ENCODE peak calls at places on chromosomes 13 and 19, in nine cellular contexts. One of them, this sample, is unnamed.

GRCh38 chr13:40428354-40428753 is 238.1 kb downstream of the FOXO1 start:
- ATAC-seq in activated CD4-positive, CD25-positive, alpha-beta regulatory T cell treated with anti-CD3 and anti-CD28 coated beads, Interleukin-2, amount 50 U/mL, for 24 hours: no peak
- ATAC-seq in activated CD8-positive, alpha-beta T cell treated with anti-CD3 and anti-CD28 coated beads, Interleukin-2, amount 10 ng/mL, durations not matched to agents 7 days and 5 days: no peak
- ATAC-seq in right lobe of liver: peak
- ATAC-seq in left cardiac atrium: peak
- ATAC-seq in Right ventricle myocardium inferior: no peak
- ATAC-seq in naive thymus-derived CD8-positive, alpha-beta T cell: no peak
- ATAC-seq in PC-3: no peak
- ATAC-seq in activated naive CD8-positive, alpha-beta T cell treated with anti-CD3 and anti-CD28 coated beads, Interleukin-2, amount 10 ng/mL, durations not matched to agents 7 days and 5 days: no peak
- ATAC-seq in this sample: no peak

GRCh38 chr19:55376381-55376933 is at the start of gene TMEM190:
- ATAC-seq in activated CD4-positive, CD25-positive, alpha-beta regulatory T cell treated with anti-CD3 and anti-CD28 coated beads, Interleukin-2, amount 50 U/mL, for 24 hours: no peak
- ATAC-seq in activated CD8-positive, alpha-beta T cell treated with anti-CD3 and anti-CD28 coated beads, Interleukin-2, amount 10 ng/mL, durations not matched to agents 7 days and 5 days: no peak
- ATAC-seq in right lobe of liver: no peak
- ATAC-seq in left cardiac atrium: no peak
- ATAC-seq in Right ventricle myocardium inferior: no peak
- ATAC-seq in naive thymus-derived CD8-positive, alpha-beta T cell: no peak
- ATAC-seq in PC-3: peak
- ATAC-seq in activated naive CD8-positive, alpha-beta T cell treated with anti-CD3 and anti-CD28 coated beads, Interleukin-2, amount 10 ng/mL, durations not matched to agents 7 days and 5 days: no peak
- ATAC-seq in this sample: no peak

GRCh38 chr13:51950722-51951121 is 60.5 kb downstream of the ATP7B start:
- ATAC-seq in activated CD4-positive, CD25-positive, alpha-beta regulatory T cell treated with anti-CD3 and anti-CD28 coated beads, Interleukin-2, amount 50 U/mL, for 24 hours: no peak
- ATAC-seq in activated CD8-positive, alpha-beta T cell treated with anti-CD3 and anti-CD28 coated beads, Interleukin-2, amount 10 ng/mL, durations not matched to agents 7 days and 5 days: peak
- ATAC-seq in right lobe of liver: no peak
- ATAC-seq in left cardiac atrium: peak
- ATAC-seq in Right ventricle myocardium inferior: no peak
- ATAC-seq in naive thymus-derived CD8-positive, alpha-beta T cell: peak
- ATAC-seq in PC-3: no peak
- ATAC-seq in activated naive CD8-positive, alpha-beta T cell treated with anti-CD3 and anti-CD28 coated beads, Interleukin-2, amount 10 ng/mL, durations not matched to agents 7 days and 5 days: peak
- ATAC-seq in this sample: peak

GRCh38 chr19:16899566-16900075 is 10.8 kb downstream of the F2RL3 start:
- ATAC-seq in activated CD4-positive, CD25-positive, alpha-beta regulatory T cell treated with anti-CD3 and anti-CD28 coated beads, Interleukin-2, amount 50 U/mL, for 24 hours: peak
- ATAC-seq in activated CD8-positive, alpha-beta T cell treated with anti-CD3 and anti-CD28 coated beads, Interleukin-2, amount 10 ng/mL, durations not matched to agents 7 days and 5 days: peak
- ATAC-seq in right lobe of liver: peak
- ATAC-seq in left cardiac atrium: no peak
- ATAC-seq in Right ventricle myocardium inferior: no peak
- ATAC-seq in naive thymus-derived CD8-positive, alpha-beta T cell: peak
- ATAC-seq in PC-3: peak
- ATAC-seq in activated naive CD8-positive, alpha-beta T cell treated with anti-CD3 and anti-CD28 coated beads, Interleukin-2, amount 10 ng/mL, durations not matched to agents 7 days and 5 days: peak
- ATAC-seq in this sample: peak

GRCh38 chr19:36151144-36152051 is 849 bp downstream of the COX7A1 start:
- ATAC-seq in activated CD4-positive, CD25-positive, alpha-beta regulatory T cell treated with anti-CD3 and anti-CD28 coated beads, Interleukin-2, amount 50 U/mL, for 24 hours: no peak
- ATAC-seq in activated CD8-positive, alpha-beta T cell treated with anti-CD3 and anti-CD28 coated beads, Interleukin-2, amount 10 ng/mL, durations not matched to agents 7 days and 5 days: no peak
- ATAC-seq in right lobe of liver: peak
- ATAC-seq in left cardiac atrium: peak
- ATAC-seq in Right ventricle myocardium inferior: peak
- ATAC-seq in naive thymus-derived CD8-positive, alpha-beta T cell: no peak
- ATAC-seq in PC-3: no peak
- ATAC-seq in activated naive CD8-positive, alpha-beta T cell treated with anti-CD3 and anti-CD28 coated beads, Interleukin-2, amount 10 ng/mL, durations not matched to agents 7 days and 5 days: no peak
- ATAC-seq in this sample: no peak

GRCh38 chr13:106709509-106709908 is 141.6 kb upstream of the ARGLU1 start:
- ATAC-seq in activated CD4-positive, CD25-positive, alpha-beta regulatory T cell treated with anti-CD3 and anti-CD28 coated beads, Interleukin-2, amount 50 U/mL, for 24 hours: no peak
- ATAC-seq in activated CD8-positive, alpha-beta T cell treated with anti-CD3 and anti-CD28 coated beads, Interleukin-2, amount 10 ng/mL, durations not matched to agents 7 days and 5 days: no peak
- ATAC-seq in right lobe of liver: no peak
- ATAC-seq in left cardiac atrium: peak
- ATAC-seq in Right ventricle myocardium inferior: peak
- ATAC-seq in naive thymus-derived CD8-positive, alpha-beta T cell: no peak
- ATAC-seq in PC-3: no peak
- ATAC-seq in activated naive CD8-positive, alpha-beta T cell treated with anti-CD3 and anti-CD28 coated beads, Interleukin-2, amount 10 ng/mL, durations not matched to agents 7 days and 5 days: no peak
- ATAC-seq in this sample: no peak

GRCh38 chr19:40716031-40716654 is 543 bp downstream of the COQ8B start:
- ATAC-seq in activated CD4-positive, CD25-positive, alpha-beta regulatory T cell treated with anti-CD3 and anti-CD28 coated beads, Interleukin-2, amount 50 U/mL, for 24 hours: peak
- ATAC-seq in activated CD8-positive, alpha-beta T cell treated with anti-CD3 and anti-CD28 coated beads, Interleukin-2, amount 10 ng/mL, durations not matched to agents 7 days and 5 days: peak
- ATAC-seq in right lobe of liver: no peak
- ATAC-seq in left cardiac atrium: peak
- ATAC-seq in Right ventricle myocardium inferior: no peak
- ATAC-seq in naive thymus-derived CD8-positive, alpha-beta T cell: no peak
- ATAC-seq in PC-3: peak
- ATAC-seq in activated naive CD8-positive, alpha-beta T cell treated with anti-CD3 and anti-CD28 coated beads, Interleukin-2, amount 10 ng/mL, durations not matched to agents 7 days and 5 days: peak
- ATAC-seq in this sample: peak

GRCh38 chr13:30803791-30804190 is 68.4 kb downstream of the ALOX5AP start:
- ATAC-seq in activated CD4-positive, CD25-positive, alpha-beta regulatory T cell treated with anti-CD3 and anti-CD28 coated beads, Interleukin-2, amount 50 U/mL, for 24 hours: no peak
- ATAC-seq in activated CD8-positive, alpha-beta T cell treated with anti-CD3 and anti-CD28 coated beads, Interleukin-2, amount 10 ng/mL, durations not matched to agents 7 days and 5 days: no peak
- ATAC-seq in right lobe of liver: peak
- ATAC-seq in left cardiac atrium: no peak
- ATAC-seq in Right ventricle myocardium inferior: no peak
- ATAC-seq in naive thymus-derived CD8-positive, alpha-beta T cell: no peak
- ATAC-seq in PC-3: no peak
- ATAC-seq in activated naive CD8-positive, alpha-beta T cell treated with anti-CD3 and anti-CD28 coated beads, Interleukin-2, amount 10 ng/mL, durations not matched to agents 7 days and 5 days: no peak
- ATAC-seq in this sample: no peak

GRCh38 chr19:51339313-51339686 is 2.6 kb downstream of the VSIG10L start:
- ATAC-seq in activated CD4-positive, CD25-positive, alpha-beta regulatory T cell treated with anti-CD3 and anti-CD28 coated beads, Interleukin-2, amount 50 U/mL, for 24 hours: no peak
- ATAC-seq in activated CD8-positive, alpha-beta T cell treated with anti-CD3 and anti-CD28 coated beads, Interleukin-2, amount 10 ng/mL, durations not matched to agents 7 days and 5 days: peak
- ATAC-seq in right lobe of liver: no peak
- ATAC-seq in left cardiac atrium: no peak
- ATAC-seq in Right ventricle myocardium inferior: no peak
- ATAC-seq in naive thymus-derived CD8-positive, alpha-beta T cell: no peak
- ATAC-seq in PC-3: peak
- ATAC-seq in activated naive CD8-positive, alpha-beta T cell treated with anti-CD3 and anti-CD28 coated beads, Interleukin-2, amount 10 ng/mL, durations not matched to agents 7 days and 5 days: peak
- ATAC-seq in this sample: peak

GRCh38 chr13:111382877-111383276 is 62.4 kb downstream of the TEX29 start:
- ATAC-seq in activated CD4-positive, CD25-positive, alpha-beta regulatory T cell treated with anti-CD3 and anti-CD28 coated beads, Interleukin-2, amount 50 U/mL, for 24 hours: no peak
- ATAC-seq in activated CD8-positive, alpha-beta T cell treated with anti-CD3 and anti-CD28 coated beads, Interleukin-2, amount 10 ng/mL, durations not matched to agents 7 days and 5 days: no peak
- ATAC-seq in right lobe of liver: no peak
- ATAC-seq in left cardiac atrium: no peak
- ATAC-seq in Right ventricle myocardium inferior: no peak
- ATAC-seq in naive thymus-derived CD8-positive, alpha-beta T cell: no peak
- ATAC-seq in PC-3: no peak
- ATAC-seq in activated naive CD8-positive, alpha-beta T cell treated with anti-CD3 and anti-CD28 coated beads, Interleukin-2, amount 10 ng/mL, durations not matched to agents 7 days and 5 days: no peak
- ATAC-seq in this sample: no peak

GRCh38 chr13:98819382-98819781 is 66.9 kb upstream of the SLC15A1 start:
- ATAC-seq in activated CD4-positive, CD25-positive, alpha-beta regulatory T cell treated with anti-CD3 and anti-CD28 coated beads, Interleukin-2, amount 50 U/mL, for 24 hours: no peak
- ATAC-seq in activated CD8-positive, alpha-beta T cell treated with anti-CD3 and anti-CD28 coated beads, Interleukin-2, amount 10 ng/mL, durations not matched to agents 7 days and 5 days: no peak
- ATAC-seq in right lobe of liver: peak
- ATAC-seq in left cardiac atrium: peak
- ATAC-seq in Right ventricle myocardium inferior: peak
- ATAC-seq in naive thymus-derived CD8-positive, alpha-beta T cell: no peak
- ATAC-seq in PC-3: no peak
- ATAC-seq in activated naive CD8-positive, alpha-beta T cell treated with anti-CD3 and anti-CD28 coated beads, Interleukin-2, amount 10 ng/mL, durations not matched to agents 7 days and 5 days: no peak
- ATAC-seq in this sample: no peak

GRCh38 chr13:90645582-90645981 is 701.9 kb upstream of the MIR17HG start:
- ATAC-seq in activated CD4-positive, CD25-positive, alpha-beta regulatory T cell treated with anti-CD3 and anti-CD28 coated beads, Interleukin-2, amount 50 U/mL, for 24 hours: no peak
- ATAC-seq in activated CD8-positive, alpha-beta T cell treated with anti-CD3 and anti-CD28 coated beads, Interleukin-2, amount 10 ng/mL, durations not matched to agents 7 days and 5 days: no peak
- ATAC-seq in right lobe of liver: no peak
- ATAC-seq in left cardiac atrium: no peak
- ATAC-seq in Right ventricle myocardium inferior: no peak
- ATAC-seq in naive thymus-derived CD8-positive, alpha-beta T cell: no peak
- ATAC-seq in PC-3: no peak
- ATAC-seq in activated naive CD8-positive, alpha-beta T cell treated with anti-CD3 and anti-CD28 coated beads, Interleukin-2, amount 10 ng/mL, durations not matched to agents 7 days and 5 days: no peak
- ATAC-seq in this sample: no peak

GRCh38 chr13:112583592-112584277 is 4.2 kb downstream of the TUBGCP3 start:
- ATAC-seq in activated CD4-positive, CD25-positive, alpha-beta regulatory T cell treated with anti-CD3 and anti-CD28 coated beads, Interleukin-2, amount 50 U/mL, for 24 hours: no peak
- ATAC-seq in activated CD8-positive, alpha-beta T cell treated with anti-CD3 and anti-CD28 coated beads, Interleukin-2, amount 10 ng/mL, durations not matched to agents 7 days and 5 days: no peak
- ATAC-seq in right lobe of liver: no peak
- ATAC-seq in left cardiac atrium: no peak
- ATAC-seq in Right ventricle myocardium inferior: no peak
- ATAC-seq in naive thymus-derived CD8-positive, alpha-beta T cell: no peak
- ATAC-seq in PC-3: no peak
- ATAC-seq in activated naive CD8-positive, alpha-beta T cell treated with anti-CD3 and anti-CD28 coated beads, Interleukin-2, amount 10 ng/mL, durations not matched to agents 7 days and 5 days: no peak
- ATAC-seq in this sample: no peak

GRCh38 chr19:28075229-28075628 is 1137.7 kb downstream of the UQCRFS1 start:
- ATAC-seq in activated CD4-positive, CD25-positive, alpha-beta regulatory T cell treated with anti-CD3 and anti-CD28 coated beads, Interleukin-2, amount 50 U/mL, for 24 hours: no peak
- ATAC-seq in activated CD8-positive, alpha-beta T cell treated with anti-CD3 and anti-CD28 coated beads, Interleukin-2, amount 10 ng/mL, durations not matched to agents 7 days and 5 days: no peak
- ATAC-seq in right lobe of liver: no peak
- ATAC-seq in left cardiac atrium: no peak
- ATAC-seq in Right ventricle myocardium inferior: no peak
- ATAC-seq in naive thymus-derived CD8-positive, alpha-beta T cell: no peak
- ATAC-seq in PC-3: no peak
- ATAC-seq in activated naive CD8-positive, alpha-beta T cell treated with anti-CD3 and anti-CD28 coated beads, Interleukin-2, amount 10 ng/mL, durations not matched to agents 7 days and 5 days: no peak
- ATAC-seq in this sample: no peak

GRCh38 chr19:17469092-17469370 is 1.3 kb upstream of the SLC27A1 start:
- ATAC-seq in activated CD4-positive, CD25-positive, alpha-beta regulatory T cell treated with anti-CD3 and anti-CD28 coated beads, Interleukin-2, amount 50 U/mL, for 24 hours: no peak
- ATAC-seq in activated CD8-positive, alpha-beta T cell treated with anti-CD3 and anti-CD28 coated beads, Interleukin-2, amount 10 ng/mL, durations not matched to agents 7 days and 5 days: no peak
- ATAC-seq in right lobe of liver: no peak
- ATAC-seq in left cardiac atrium: no peak
- ATAC-seq in Right ventricle myocardium inferior: no peak
- ATAC-seq in naive thymus-derived CD8-positive, alpha-beta T cell: no peak
- ATAC-seq in PC-3: no peak
- ATAC-seq in activated naive CD8-positive, alpha-beta T cell treated with anti-CD3 and anti-CD28 coated beads, Interleukin-2, amount 10 ng/mL, durations not matched to agents 7 days and 5 days: no peak
- ATAC-seq in this sample: no peak

GRCh38 chr19:32928806-32929205 is 43.0 kb downstream of the CEP89 start:
- ATAC-seq in activated CD4-positive, CD25-positive, alpha-beta regulatory T cell treated with anti-CD3 and anti-CD28 coated beads, Interleukin-2, amount 50 U/mL, for 24 hours: no peak
- ATAC-seq in activated CD8-positive, alpha-beta T cell treated with anti-CD3 and anti-CD28 coated beads, Interleukin-2, amount 10 ng/mL, durations not matched to agents 7 days and 5 days: no peak
- ATAC-seq in right lobe of liver: no peak
- ATAC-seq in left cardiac atrium: no peak
- ATAC-seq in Right ventricle myocardium inferior: no peak
- ATAC-seq in naive thymus-derived CD8-positive, alpha-beta T cell: no peak
- ATAC-seq in PC-3: peak
- ATAC-seq in activated naive CD8-positive, alpha-beta T cell treated with anti-CD3 and anti-CD28 coated beads, Interleukin-2, amount 10 ng/mL, durations not matched to agents 7 days and 5 days: no peak
- ATAC-seq in this sample: no peak

GRCh38 chr13:94613051-94613450 is 11.4 kb downstream of the GPR180 start:
- ATAC-seq in activated CD4-positive, CD25-positive, alpha-beta regulatory T cell treated with anti-CD3 and anti-CD28 coated beads, Interleukin-2, amount 50 U/mL, for 24 hours: no peak
- ATAC-seq in activated CD8-positive, alpha-beta T cell treated with anti-CD3 and anti-CD28 coated beads, Interleukin-2, amount 10 ng/mL, durations not matched to agents 7 days and 5 days: no peak
- ATAC-seq in right lobe of liver: no peak
- ATAC-seq in left cardiac atrium: no peak
- ATAC-seq in Right ventricle myocardium inferior: no peak
- ATAC-seq in naive thymus-derived CD8-positive, alpha-beta T cell: no peak
- ATAC-seq in PC-3: no peak
- ATAC-seq in activated naive CD8-positive, alpha-beta T cell treated with anti-CD3 and anti-CD28 coated beads, Interleukin-2, amount 10 ng/mL, durations not matched to agents 7 days and 5 days: no peak
- ATAC-seq in this sample: no peak

GRCh38 chr19:47209323-47210179 is 21.4 kb downstream of the BBC3 start:
- ATAC-seq in activated CD4-positive, CD25-positive, alpha-beta regulatory T cell treated with anti-CD3 and anti-CD28 coated beads, Interleukin-2, amount 50 U/mL, for 24 hours: no peak
- ATAC-seq in activated CD8-positive, alpha-beta T cell treated with anti-CD3 and anti-CD28 coated beads, Interleukin-2, amount 10 ng/mL, durations not matched to agents 7 days and 5 days: no peak
- ATAC-seq in right lobe of liver: no peak
- ATAC-seq in left cardiac atrium: peak
- ATAC-seq in Right ventricle myocardium inferior: peak
- ATAC-seq in naive thymus-derived CD8-positive, alpha-beta T cell: no peak
- ATAC-seq in PC-3: no peak
- ATAC-seq in activated naive CD8-positive, alpha-beta T cell treated with anti-CD3 and anti-CD28 coated beads, Interleukin-2, amount 10 ng/mL, durations not matched to agents 7 days and 5 days: no peak
- ATAC-seq in this sample: no peak

GRCh38 chr19:7602935-7603497 is 7.4 kb downstream of the CAMSAP3 start:
- ATAC-seq in activated CD4-positive, CD25-positive, alpha-beta regulatory T cell treated with anti-CD3 and anti-CD28 coated beads, Interleukin-2, amount 50 U/mL, for 24 hours: no peak
- ATAC-seq in activated CD8-positive, alpha-beta T cell treated with anti-CD3 and anti-CD28 coated beads, Interleukin-2, amount 10 ng/mL, durations not matched to agents 7 days and 5 days: no peak
- ATAC-seq in right lobe of liver: no peak
- ATAC-seq in left cardiac atrium: peak
- ATAC-seq in Right ventricle myocardium inferior: no peak
- ATAC-seq in naive thymus-derived CD8-positive, alpha-beta T cell: no peak
- ATAC-seq in PC-3: no peak
- ATAC-seq in activated naive CD8-positive, alpha-beta T cell treated with anti-CD3 and anti-CD28 coated beads, Interleukin-2, amount 10 ng/mL, durations not matched to agents 7 days and 5 days: no peak
- ATAC-seq in this sample: no peak

GRCh38 chr19:38726284-38726673 is 18.0 kb downstream of the CAPN12 start:
- ATAC-seq in activated CD4-positive, CD25-positive, alpha-beta regulatory T cell treated with anti-CD3 and anti-CD28 coated beads, Interleukin-2, amount 50 U/mL, for 24 hours: no peak
- ATAC-seq in activated CD8-positive, alpha-beta T cell treated with anti-CD3 and anti-CD28 coated beads, Interleukin-2, amount 10 ng/mL, durations not matched to agents 7 days and 5 days: no peak
- ATAC-seq in right lobe of liver: peak
- ATAC-seq in left cardiac atrium: no peak
- ATAC-seq in Right ventricle myocardium inferior: no peak
- ATAC-seq in naive thymus-derived CD8-positive, alpha-beta T cell: no peak
- ATAC-seq in PC-3: no peak
- ATAC-seq in activated naive CD8-positive, alpha-beta T cell treated with anti-CD3 and anti-CD28 coated beads, Interleukin-2, amount 10 ng/mL, durations not matched to agents 7 days and 5 days: no peak
- ATAC-seq in this sample: no peak

GRCh38 chr13:52903320-52903719 is 54.9 kb upstream of the PCDH8 start:
- ATAC-seq in activated CD4-positive, CD25-positive, alpha-beta regulatory T cell treated with anti-CD3 and anti-CD28 coated beads, Interleukin-2, amount 50 U/mL, for 24 hours: no peak
- ATAC-seq in activated CD8-positive, alpha-beta T cell treated with anti-CD3 and anti-CD28 coated beads, Interleukin-2, amount 10 ng/mL, durations not matched to agents 7 days and 5 days: no peak
- ATAC-seq in right lobe of liver: no peak
- ATAC-seq in left cardiac atrium: no peak
- ATAC-seq in Right ventricle myocardium inferior: no peak
- ATAC-seq in naive thymus-derived CD8-positive, alpha-beta T cell: no peak
- ATAC-seq in PC-3: no peak
- ATAC-seq in activated naive CD8-positive, alpha-beta T cell treated with anti-CD3 and anti-CD28 coated beads, Interleukin-2, amount 10 ng/mL, durations not matched to agents 7 days and 5 days: no peak
- ATAC-seq in this sample: no peak

GRCh38 chr13:99500839-99501134 is 485 bp upstream of the TM9SF2 start:
- ATAC-seq in activated CD4-positive, CD25-positive, alpha-beta regulatory T cell treated with anti-CD3 and anti-CD28 coated beads, Interleukin-2, amount 50 U/mL, for 24 hours: peak
- ATAC-seq in activated CD8-positive, alpha-beta T cell treated with anti-CD3 and anti-CD28 coated beads, Interleukin-2, amount 10 ng/mL, durations not matched to agents 7 days and 5 days: no peak
- ATAC-seq in right lobe of liver: no peak
- ATAC-seq in left cardiac atrium: no peak
- ATAC-seq in Right ventricle myocardium inferior: no peak
- ATAC-seq in naive thymus-derived CD8-positive, alpha-beta T cell: no peak
- ATAC-seq in PC-3: peak
- ATAC-seq in activated naive CD8-positive, alpha-beta T cell treated with anti-CD3 and anti-CD28 coated beads, Interleukin-2, amount 10 ng/mL, durations not matched to agents 7 days and 5 days: no peak
- ATAC-seq in this sample: peak

GRCh38 chr19:19422156-19422555 is 16.7 kb downstream of the GATAD2A start:
- ATAC-seq in activated CD4-positive, CD25-positive, alpha-beta regulatory T cell treated with anti-CD3 and anti-CD28 coated beads, Interleukin-2, amount 50 U/mL, for 24 hours: no peak
- ATAC-seq in activated CD8-positive, alpha-beta T cell treated with anti-CD3 and anti-CD28 coated beads, Interleukin-2, amount 10 ng/mL, durations not matched to agents 7 days and 5 days: no peak
- ATAC-seq in right lobe of liver: no peak
- ATAC-seq in left cardiac atrium: no peak
- ATAC-seq in Right ventricle myocardium inferior: no peak
- ATAC-seq in naive thymus-derived CD8-positive, alpha-beta T cell: no peak
- ATAC-seq in PC-3: no peak
- ATAC-seq in activated naive CD8-positive, alpha-beta T cell treated with anti-CD3 and anti-CD28 coated beads, Interleukin-2, amount 10 ng/mL, durations not matched to agents 7 days and 5 days: no peak
- ATAC-seq in this sample: no peak

GRCh38 chr13:80379245-80379644 is 38.3 kb upstream of the SPRY2 start:
- ATAC-seq in activated CD4-positive, CD25-positive, alpha-beta regulatory T cell treated with anti-CD3 and anti-CD28 coated beads, Interleukin-2, amount 50 U/mL, for 24 hours: no peak
- ATAC-seq in activated CD8-positive, alpha-beta T cell treated with anti-CD3 and anti-CD28 coated beads, Interleukin-2, amount 10 ng/mL, durations not matched to agents 7 days and 5 days: no peak
- ATAC-seq in right lobe of liver: peak
- ATAC-seq in left cardiac atrium: peak
- ATAC-seq in Right ventricle myocardium inferior: no peak
- ATAC-seq in naive thymus-derived CD8-positive, alpha-beta T cell: no peak
- ATAC-seq in PC-3: peak
- ATAC-seq in activated naive CD8-positive, alpha-beta T cell treated with anti-CD3 and anti-CD28 coated beads, Interleukin-2, amount 10 ng/mL, durations not matched to agents 7 days and 5 days: no peak
- ATAC-seq in this sample: no peak

GRCh38 chr19:30625947-30626346 is 253.8 kb downstream of the ZNF536 start:
- ATAC-seq in activated CD4-positive, CD25-positive, alpha-beta regulatory T cell treated with anti-CD3 and anti-CD28 coated beads, Interleukin-2, amount 50 U/mL, for 24 hours: no peak
- ATAC-seq in activated CD8-positive, alpha-beta T cell treated with anti-CD3 and anti-CD28 coated beads, Interleukin-2, amount 10 ng/mL, durations not matched to agents 7 days and 5 days: no peak
- ATAC-seq in right lobe of liver: no peak
- ATAC-seq in left cardiac atrium: no peak
- ATAC-seq in Right ventricle myocardium inferior: no peak
- ATAC-seq in naive thymus-derived CD8-positive, alpha-beta T cell: no peak
- ATAC-seq in PC-3: no peak
- ATAC-seq in activated naive CD8-positive, alpha-beta T cell treated with anti-CD3 and anti-CD28 coated beads, Interleukin-2, amount 10 ng/mL, durations not matched to agents 7 days and 5 days: no peak
- ATAC-seq in this sample: no peak

GRCh38 chr13:112898786-112899617 is 70.0 kb upstream of the MCF2L start:
- ATAC-seq in activated CD4-positive, CD25-positive, alpha-beta regulatory T cell treated with anti-CD3 and anti-CD28 coated beads, Interleukin-2, amount 50 U/mL, for 24 hours: no peak
- ATAC-seq in activated CD8-positive, alpha-beta T cell treated with anti-CD3 and anti-CD28 coated beads, Interleukin-2, amount 10 ng/mL, durations not matched to agents 7 days and 5 days: no peak
- ATAC-seq in right lobe of liver: no peak
- ATAC-seq in left cardiac atrium: no peak
- ATAC-seq in Right ventricle myocardium inferior: no peak
- ATAC-seq in naive thymus-derived CD8-positive, alpha-beta T cell: no peak
- ATAC-seq in PC-3: no peak
- ATAC-seq in activated naive CD8-positive, alpha-beta T cell treated with anti-CD3 and anti-CD28 coated beads, Interleukin-2, amount 10 ng/mL, durations not matched to agents 7 days and 5 days: no peak
- ATAC-seq in this sample: no peak

GRCh38 chr19:16290692-16291091 is 33.9 kb upstream of the KLF2 start:
- ATAC-seq in activated CD4-positive, CD25-positive, alpha-beta regulatory T cell treated with anti-CD3 and anti-CD28 coated beads, Interleukin-2, amount 50 U/mL, for 24 hours: no peak
- ATAC-seq in activated CD8-positive, alpha-beta T cell treated with anti-CD3 and anti-CD28 coated beads, Interleukin-2, amount 10 ng/mL, durations not matched to agents 7 days and 5 days: no peak
- ATAC-seq in right lobe of liver: no peak
- ATAC-seq in left cardiac atrium: no peak
- ATAC-seq in Right ventricle myocardium inferior: no peak
- ATAC-seq in naive thymus-derived CD8-positive, alpha-beta T cell: no peak
- ATAC-seq in PC-3: no peak
- ATAC-seq in activated naive CD8-positive, alpha-beta T cell treated with anti-CD3 and anti-CD28 coated beads, Interleukin-2, amount 10 ng/mL, durations not matched to agents 7 days and 5 days: no peak
- ATAC-seq in this sample: no peak

GRCh38 chr13:53921473-53921872 is 892.9 kb downstream of the OLFM4 start:
- ATAC-seq in activated CD4-positive, CD25-positive, alpha-beta regulatory T cell treated with anti-CD3 and anti-CD28 coated beads, Interleukin-2, amount 50 U/mL, for 24 hours: no peak
- ATAC-seq in activated CD8-positive, alpha-beta T cell treated with anti-CD3 and anti-CD28 coated beads, Interleukin-2, amount 10 ng/mL, durations not matched to agents 7 days and 5 days: no peak
- ATAC-seq in right lobe of liver: peak
- ATAC-seq in left cardiac atrium: no peak
- ATAC-seq in Right ventricle myocardium inferior: no peak
- ATAC-seq in naive thymus-derived CD8-positive, alpha-beta T cell: no peak
- ATAC-seq in PC-3: no peak
- ATAC-seq in activated naive CD8-positive, alpha-beta T cell treated with anti-CD3 and anti-CD28 coated beads, Interleukin-2, amount 10 ng/mL, durations not matched to agents 7 days and 5 days: no peak
- ATAC-seq in this sample: no peak

GRCh38 chr13:111844682-111845081 is 222.3 kb upstream of the SOX1 start:
- ATAC-seq in activated CD4-positive, CD25-positive, alpha-beta regulatory T cell treated with anti-CD3 and anti-CD28 coated beads, Interleukin-2, amount 50 U/mL, for 24 hours: no peak
- ATAC-seq in activated CD8-positive, alpha-beta T cell treated with anti-CD3 and anti-CD28 coated beads, Interleukin-2, amount 10 ng/mL, durations not matched to agents 7 days and 5 days: no peak
- ATAC-seq in right lobe of liver: peak
- ATAC-seq in left cardiac atrium: no peak
- ATAC-seq in Right ventricle myocardium inferior: no peak
- ATAC-seq in naive thymus-derived CD8-positive, alpha-beta T cell: no peak
- ATAC-seq in PC-3: no peak
- ATAC-seq in activated naive CD8-positive, alpha-beta T cell treated with anti-CD3 and anti-CD28 coated beads, Interleukin-2, amount 10 ng/mL, durations not matched to agents 7 days and 5 days: no peak
- ATAC-seq in this sample: no peak

GRCh38 chr13:76620036-76620435 is 266.2 kb downstream of the KCTD12 start:
- ATAC-seq in activated CD4-positive, CD25-positive, alpha-beta regulatory T cell treated with anti-CD3 and anti-CD28 coated beads, Interleukin-2, amount 50 U/mL, for 24 hours: no peak
- ATAC-seq in activated CD8-positive, alpha-beta T cell treated with anti-CD3 and anti-CD28 coated beads, Interleukin-2, amount 10 ng/mL, durations not matched to agents 7 days and 5 days: no peak
- ATAC-seq in right lobe of liver: no peak
- ATAC-seq in left cardiac atrium: no peak
- ATAC-seq in Right ventricle myocardium inferior: no peak
- ATAC-seq in naive thymus-derived CD8-positive, alpha-beta T cell: no peak
- ATAC-seq in PC-3: no peak
- ATAC-seq in activated naive CD8-positive, alpha-beta T cell treated with anti-CD3 and anti-CD28 coated beads, Interleukin-2, amount 10 ng/mL, durations not matched to agents 7 days and 5 days: no peak
- ATAC-seq in this sample: no peak

GRCh38 chr13:110227864-110228643 is 78.9 kb downstream of the COL4A1 start:
- ATAC-seq in activated CD4-positive, CD25-positive, alpha-beta regulatory T cell treated with anti-CD3 and anti-CD28 coated beads, Interleukin-2, amount 50 U/mL, for 24 hours: no peak
- ATAC-seq in activated CD8-positive, alpha-beta T cell treated with anti-CD3 and anti-CD28 coated beads, Interleukin-2, amount 10 ng/mL, durations not matched to agents 7 days and 5 days: no peak
- ATAC-seq in right lobe of liver: no peak
- ATAC-seq in left cardiac atrium: no peak
- ATAC-seq in Right ventricle myocardium inferior: no peak
- ATAC-seq in naive thymus-derived CD8-positive, alpha-beta T cell: no peak
- ATAC-seq in PC-3: no peak
- ATAC-seq in activated naive CD8-positive, alpha-beta T cell treated with anti-CD3 and anti-CD28 coated beads, Interleukin-2, amount 10 ng/mL, durations not matched to agents 7 days and 5 days: no peak
- ATAC-seq in this sample: no peak